ENCODE peak calls at places on chromosomes 2 and 18, in nine cellular contexts. One of them, this sample, is unnamed.

GRCh38 chr2:171248205-171248662 is 87.5 kb upstream of the TLK1 start:
- DNase-seq in progenitor cell of endocrine pancreas: no peak
- DNase-seq in BJ: no peak
- DNase-seq in neural crest cell: no peak
- DNase-seq in lung: no peak
- DNase-seq in Panc1: no peak
- DNase-seq in astrocyte of the cerebellum: no peak
- DNase-seq in bronchial epithelial cell: no peak
- DNase-seq in uterus: no peak
- DNase-seq in this sample: no peak

GRCh38 chr2:145593991-145594702 is 1074.2 kb upstream of the ZEB2 start:
- DNase-seq in progenitor cell of endocrine pancreas: no peak
- DNase-seq in neural crest cell: no peak
- DNase-seq in lung: no peak
- DNase-seq in Panc1: no peak
- DNase-seq in bronchial epithelial cell: peak
- DNase-seq in BJ: peak
- DNase-seq in uterus: no peak
- DNase-seq in astrocyte of the cerebellum: no peak
- DNase-seq in this sample: peak

GRCh38 chr2:40721595-40721994 is 269.7 kb upstream of the SLC8A1 start:
- DNase-seq in Panc1: no peak
- DNase-seq in lung: no peak
- DNase-seq in progenitor cell of endocrine pancreas: no peak
- DNase-seq in uterus: no peak
- DNase-seq in bronchial epithelial cell: peak
- DNase-seq in BJ: no peak
- DNase-seq in neural crest cell: no peak
- DNase-seq in astrocyte of the cerebellum: no peak
- DNase-seq in this sample: no peak

GRCh38 chr2:1546023-1546591 is 132.8 kb downstream of the TPO start:
- DNase-seq in astrocyte of the cerebellum: peak
- DNase-seq in progenitor cell of endocrine pancreas: no peak
- DNase-seq in Panc1: no peak
- DNase-seq in neural crest cell: peak
- DNase-seq in uterus: peak
- DNase-seq in lung: no peak
- DNase-seq in bronchial epithelial cell: peak
- DNase-seq in BJ: no peak
- DNase-seq in this sample: peak

GRCh38 chr2:70906022-70906421 is 29.7 kb upstream of the ATP6V1B1 start:
- DNase-seq in progenitor cell of endocrine pancreas: no peak
- DNase-seq in lung: no peak
- DNase-seq in Panc1: no peak
- DNase-seq in uterus: no peak
- DNase-seq in bronchial epithelial cell: no peak
- DNase-seq in BJ: no peak
- DNase-seq in neural crest cell: no peak
- DNase-seq in astrocyte of the cerebellum: no peak
- DNase-seq in this sample: no peak

GRCh38 chr2:26880161-26880560 is 32.2 kb downstream of the DPYSL5 start:
- DNase-seq in astrocyte of the cerebellum: no peak
- DNase-seq in progenitor cell of endocrine pancreas: no peak
- DNase-seq in bronchial epithelial cell: no peak
- DNase-seq in Panc1: no peak
- DNase-seq in lung: no peak
- DNase-seq in BJ: no peak
- DNase-seq in neural crest cell: no peak
- DNase-seq in uterus: no peak
- DNase-seq in this sample: no peak

GRCh38 chr2:43754180-43754579 is 19.7 kb upstream of the DYNC2LI1 start:
- DNase-seq in uterus: no peak
- DNase-seq in neural crest cell: no peak
- DNase-seq in astrocyte of the cerebellum: no peak
- DNase-seq in progenitor cell of endocrine pancreas: no peak
- DNase-seq in bronchial epithelial cell: no peak
- DNase-seq in BJ: no peak
- DNase-seq in Panc1: no peak
- DNase-seq in lung: no peak
- DNase-seq in this sample: no peak

GRCh38 chr2:25078171-25079049 is 36.5 kb downstream of the EFR3B start:
- DNase-seq in BJ: peak
- DNase-seq in Panc1: peak
- DNase-seq in uterus: no peak
- DNase-seq in progenitor cell of endocrine pancreas: no peak
- DNase-seq in lung: no peak
- DNase-seq in neural crest cell: no peak
- DNase-seq in bronchial epithelial cell: peak
- DNase-seq in astrocyte of the cerebellum: peak
- DNase-seq in this sample: peak

GRCh38 chr2:206457188-206457634 is 13.9 kb downstream of the ADAM23 start:
- DNase-seq in astrocyte of the cerebellum: peak
- DNase-seq in bronchial epithelial cell: peak
- DNase-seq in progenitor cell of endocrine pancreas: no peak
- DNase-seq in BJ: no peak
- DNase-seq in Panc1: no peak
- DNase-seq in neural crest cell: no peak
- DNase-seq in lung: no peak
- DNase-seq in uterus: no peak
- DNase-seq in this sample: peak

GRCh38 chr2:154698789-154699559 is 479 bp downstream of the KCNJ3 start:
- DNase-seq in progenitor cell of endocrine pancreas: no peak
- DNase-seq in Panc1: no peak
- DNase-seq in uterus: no peak
- DNase-seq in neural crest cell: no peak
- DNase-seq in lung: no peak
- DNase-seq in BJ: no peak
- DNase-seq in astrocyte of the cerebellum: no peak
- DNase-seq in bronchial epithelial cell: no peak
- DNase-seq in this sample: no peak

GRCh38 chr18:54218299-54218698 is 6.2 kb downstream of the MBD2 start:
- DNase-seq in BJ: no peak
- DNase-seq in lung: no peak
- DNase-seq in uterus: no peak
- DNase-seq in Panc1: no peak
- DNase-seq in neural crest cell: no peak
- DNase-seq in bronchial epithelial cell: no peak
- DNase-seq in progenitor cell of endocrine pancreas: no peak
- DNase-seq in astrocyte of the cerebellum: no peak
- DNase-seq in this sample: no peak

GRCh38 chr2:143577489-143577888 is 448.3 kb downstream of the ARHGAP15 start:
- DNase-seq in BJ: no peak
- DNase-seq in progenitor cell of endocrine pancreas: no peak
- DNase-seq in astrocyte of the cerebellum: no peak
- DNase-seq in Panc1: no peak
- DNase-seq in neural crest cell: no peak
- DNase-seq in lung: no peak
- DNase-seq in bronchial epithelial cell: no peak
- DNase-seq in uterus: no peak
- DNase-seq in this sample: no peak

GRCh38 chr2:143579456-143579855 is 450.2 kb downstream of the ARHGAP15 start:
- DNase-seq in BJ: no peak
- DNase-seq in neural crest cell: no peak
- DNase-seq in astrocyte of the cerebellum: no peak
- DNase-seq in uterus: no peak
- DNase-seq in lung: no peak
- DNase-seq in bronchial epithelial cell: no peak
- DNase-seq in progenitor cell of endocrine pancreas: no peak
- DNase-seq in Panc1: no peak
- DNase-seq in this sample: no peak

GRCh38 chr2:143572421-143572820 is 443.2 kb downstream of the ARHGAP15 start:
- DNase-seq in astrocyte of the cerebellum: no peak
- DNase-seq in uterus: no peak
- DNase-seq in lung: no peak
- DNase-seq in neural crest cell: no peak
- DNase-seq in bronchial epithelial cell: peak
- DNase-seq in Panc1: no peak
- DNase-seq in progenitor cell of endocrine pancreas: no peak
- DNase-seq in BJ: no peak
- DNase-seq in this sample: no peak

GRCh38 chr2:143574069-143574468 is 444.9 kb downstream of the ARHGAP15 start:
- DNase-seq in uterus: no peak
- DNase-seq in neural crest cell: no peak
- DNase-seq in lung: no peak
- DNase-seq in bronchial epithelial cell: no peak
- DNase-seq in astrocyte of the cerebellum: no peak
- DNase-seq in progenitor cell of endocrine pancreas: no peak
- DNase-seq in BJ: no peak
- DNase-seq in Panc1: no peak
- DNase-seq in this sample: no peak

GRCh38 chr2:143575340-143575739 is 446.1 kb downstream of the ARHGAP15 start:
- DNase-seq in BJ: no peak
- DNase-seq in uterus: no peak
- DNase-seq in lung: no peak
- DNase-seq in astrocyte of the cerebellum: no peak
- DNase-seq in neural crest cell: no peak
- DNase-seq in Panc1: no peak
- DNase-seq in bronchial epithelial cell: peak
- DNase-seq in progenitor cell of endocrine pancreas: no peak
- DNase-seq in this sample: peak
- TF ChIP-seq CTCF in BJ: peak
- TF ChIP-seq CTCF in uterus: no peak
- TF ChIP-seq CTCF in lung: no peak
- TF ChIP-seq CTCF in astrocyte of the cerebellum: peak
- TF ChIP-seq CTCF in neural crest cell: peak
- TF ChIP-seq CTCF in Panc1: peak
- TF ChIP-seq CTCF in bronchial epithelial cell: peak
- TF ChIP-seq CTCF in progenitor cell of endocrine pancreas: peak
- TF ChIP-seq CTCF in this sample: no peak

DNA sequence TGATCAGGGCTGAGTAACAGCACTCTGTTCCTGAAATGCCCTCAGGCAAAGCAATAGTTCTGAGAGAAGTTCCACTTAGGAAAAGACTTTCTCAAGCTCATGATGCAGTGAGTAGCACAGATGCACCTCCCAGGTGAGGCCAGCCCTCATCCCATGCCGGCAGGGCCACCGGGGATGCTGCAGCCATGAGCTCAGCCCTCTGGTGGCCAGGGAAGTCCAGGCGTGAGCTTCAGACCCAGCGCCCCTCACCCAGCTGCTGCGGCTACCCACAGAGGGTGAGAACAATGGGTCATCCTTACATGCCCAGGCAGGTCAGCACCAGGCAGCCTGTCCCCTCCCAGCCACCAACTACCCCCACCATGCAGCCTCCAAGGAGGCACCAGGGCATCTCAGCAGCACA is 50.7 kb downstream of the TTC32 start:
- DNase-seq in progenitor cell of endocrine pancreas: no peak
- DNase-seq in neural crest cell: no peak
- DNase-seq in Panc1: no peak
- DNase-seq in uterus: no peak
- DNase-seq in BJ: no peak
- DNase-seq in astrocyte of the cerebellum: no peak
- DNase-seq in bronchial epithelial cell: peak
- DNase-seq in lung: no peak
- DNase-seq in this sample: peak
- TF ChIP-seq CTCF in progenitor cell of endocrine pancreas: peak
- TF ChIP-seq CTCF in neural crest cell: peak
- TF ChIP-seq CTCF in Panc1: no peak
- TF ChIP-seq CTCF in uterus: no peak
- TF ChIP-seq CTCF in BJ: peak
- TF ChIP-seq CTCF in astrocyte of the cerebellum: peak
- TF ChIP-seq CTCF in bronchial epithelial cell: peak
- TF ChIP-seq CTCF in lung: no peak
- TF ChIP-seq CTCF in this sample: no peak

DNA sequence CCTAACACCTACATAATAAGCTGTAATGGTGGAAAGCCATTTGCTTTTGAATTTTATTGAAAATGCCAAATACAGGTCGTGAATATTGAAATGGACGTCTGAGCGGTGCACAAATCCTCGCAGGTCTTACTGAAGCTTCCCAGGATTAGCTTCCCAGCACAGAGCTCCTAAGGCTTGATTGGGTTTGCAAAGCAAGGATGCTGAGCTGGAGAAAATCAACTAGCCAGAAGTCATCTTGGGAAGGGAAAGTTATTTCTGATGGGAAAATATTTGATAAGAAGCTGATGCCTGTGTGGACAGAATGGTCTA is 40.9 kb upstream of the DAPL1 start:
- DNase-seq in bronchial epithelial cell: no peak
- DNase-seq in uterus: no peak
- DNase-seq in progenitor cell of endocrine pancreas: no peak
- DNase-seq in neural crest cell: no peak
- DNase-seq in lung: no peak
- DNase-seq in BJ: no peak
- DNase-seq in astrocyte of the cerebellum: no peak
- DNase-seq in Panc1: no peak
- DNase-seq in this sample: no peak
- TF ChIP-seq CTCF in bronchial epithelial cell: no peak
- TF ChIP-seq CTCF in uterus: no peak
- TF ChIP-seq CTCF in progenitor cell of endocrine pancreas: no peak
- TF ChIP-seq CTCF in neural crest cell: peak
- TF ChIP-seq CTCF in lung: no peak
- TF ChIP-seq CTCF in BJ: no peak
- TF ChIP-seq CTCF in astrocyte of the cerebellum: no peak
- TF ChIP-seq CTCF in Panc1: peak
- TF ChIP-seq CTCF in this sample: peak

GRCh38 chr2:22027345-22028005 is 903.7 kb downstream of the TDRD15 start:
- DNase-seq in bronchial epithelial cell: no peak
- DNase-seq in astrocyte of the cerebellum: no peak
- DNase-seq in Panc1: no peak
- DNase-seq in BJ: no peak
- DNase-seq in lung: no peak
- DNase-seq in uterus: no peak
- DNase-seq in progenitor cell of endocrine pancreas: no peak
- DNase-seq in neural crest cell: no peak
- DNase-seq in this sample: no peak
- TF ChIP-seq CTCF in bronchial epithelial cell: no peak
- TF ChIP-seq CTCF in astrocyte of the cerebellum: no peak
- TF ChIP-seq CTCF in Panc1: no peak
- TF ChIP-seq CTCF in BJ: no peak
- TF ChIP-seq CTCF in lung: no peak
- TF ChIP-seq CTCF in uterus: no peak
- TF ChIP-seq CTCF in progenitor cell of endocrine pancreas: no peak
- TF ChIP-seq CTCF in neural crest cell: no peak
- TF ChIP-seq CTCF in this sample: no peak

DNA sequence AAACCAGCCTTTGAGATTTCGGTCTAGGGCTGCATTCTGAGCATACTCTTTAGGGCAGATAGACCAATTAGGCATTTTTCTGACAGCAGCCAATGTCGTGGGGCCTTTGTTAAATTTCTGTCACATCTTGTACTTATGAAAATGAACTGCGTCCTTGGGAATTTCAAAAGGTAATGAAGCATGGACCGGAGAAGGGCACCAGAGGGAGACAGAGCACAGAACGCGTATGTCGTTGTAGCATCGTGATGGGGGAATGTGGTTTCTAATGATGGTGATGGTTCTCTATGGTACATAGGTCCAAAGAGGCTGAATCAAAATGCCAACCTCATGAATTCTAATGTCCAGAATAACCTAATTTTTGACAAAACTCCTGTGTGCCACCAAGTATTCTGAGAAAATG is 483.9 kb upstream of the CRIM1 start:
- DNase-seq in bronchial epithelial cell: no peak
- DNase-seq in neural crest cell: no peak
- DNase-seq in Panc1: no peak
- DNase-seq in lung: no peak
- DNase-seq in progenitor cell of endocrine pancreas: no peak
- DNase-seq in BJ: no peak
- DNase-seq in astrocyte of the cerebellum: no peak
- DNase-seq in uterus: no peak
- DNase-seq in this sample: no peak
- TF ChIP-seq CTCF in bronchial epithelial cell: no peak
- TF ChIP-seq CTCF in neural crest cell: peak
- TF ChIP-seq CTCF in Panc1: peak
- TF ChIP-seq CTCF in lung: no peak
- TF ChIP-seq CTCF in progenitor cell of endocrine pancreas: no peak
- TF ChIP-seq CTCF in BJ: peak
- TF ChIP-seq CTCF in astrocyte of the cerebellum: peak
- TF ChIP-seq CTCF in uterus: no peak
- TF ChIP-seq CTCF in this sample: no peak